ENCODE peak calls at places on chromosomes 3 and 15, in seven cellular contexts. S is GM12891, F is GM23338, N is sigmoid colon, H is HepG2, U is HCT116, Q is prostate gland. J is an unnamed sample.

GRCh38 chr15:34161329-34161953 is 48.5 kb downstream of the KATNBL1 start:
- DNase-seq in Q (no peak), S (no peak), U (peak), H (no peak), F (peak), N (no peak), J (no peak)

GRCh38 chr3:108462899-108463298 is 47.5 kb downstream of the MYH15 start:
- DNase-seq in U (no peak), N (no peak), F (no peak), Q (no peak), H (no peak), S (no peak), J (no peak)

GRCh38 chr3:169998668-169999131 is 32.1 kb downstream of the SEC62 start:
- DNase-seq in Q (no peak), H (peak), S (no peak), N (no peak), F (no peak), U (no peak), J (no peak)

GRCh38 chr15:40146037-40146436 is 14.8 kb upstream of the BUB1B start:
- DNase-seq in H (no peak), F (no peak), N (no peak), S (no peak), Q (no peak), U (peak), J (no peak)

GRCh38 chr15:95687056-95687455 is 643.4 kb upstream of the NR2F2 start:
- DNase-seq in Q (no peak), F (no peak), N (no peak), S (no peak), H (no peak), U (no peak), J (no peak)

GRCh38 chr15:91946914-91947313 is 93.4 kb downstream of the SLCO3A1 start:
- DNase-seq in F (peak), U (no peak), N (no peak), H (no peak), S (no peak), Q (no peak), J (no peak)

GRCh38 chr3:27723803-27724458 is 1.8 kb upstream of the EOMES start:
- DNase-seq in Q (no peak), U (no peak), N (no peak), H (no peak), F (peak), S (no peak), J (no peak)

GRCh38 chr15:72472907-72473669 is 1.0 kb upstream of the ARIH1 start:
- DNase-seq in U (no peak), N (no peak), S (no peak), F (no peak), Q (no peak), H (no peak), J (no peak)

GRCh38 chr3:71358243-71358642 is 225.3 kb downstream of the FOXP1 start:
- DNase-seq in Q (no peak), F (no peak), N (no peak), H (no peak), S (no peak), U (no peak), J (no peak)

GRCh38 chr3:30302027-30302426 is 304.4 kb upstream of the TGFBR2 start:
- DNase-seq in S (no peak), Q (no peak), U (no peak), H (peak), N (no peak), F (no peak), J (no peak)

GRCh38 chr3:14117468-14118399 is 6.9 kb downstream of the CHCHD4 start:
- DNase-seq in N (no peak), S (no peak), F (no peak), U (no peak), H (no peak), Q (no peak), J (no peak)

GRCh38 chr15:69489101-69489571 is 36.5 kb downstream of the RPLP1 start:
- DNase-seq in Q (no peak), N (no peak), S (no peak), F (no peak), U (no peak), H (no peak), J (no peak)

GRCh38 chr15:79820176-79820575 is 76.6 kb downstream of the MTHFS start:
- DNase-seq in N (no peak), F (no peak), U (no peak), S (no peak), H (no peak), Q (no peak), J (no peak)

GRCh38 chr15:57138260-57138895 is 219.9 kb downstream of the TCF12 start:
- DNase-seq in F (peak), H (peak), S (no peak), N (no peak), Q (no peak), U (peak), J (no peak)

GRCh38 chr15:91535856-91536500 is 317.5 kb upstream of the SLCO3A1 start:
- DNase-seq in Q (no peak), H (no peak), S (no peak), N (no peak), F (no peak), U (no peak), J (no peak)

GRCh38 chr3:160150066-160150465 is 75.2 kb upstream of the C3orf80 start:
- DNase-seq in N (no peak), H (no peak), F (no peak), S (no peak), U (no peak), Q (no peak), J (no peak)

GRCh38 chr3:152283492-152284381 is 15.0 kb downstream of the MBNL1 start:
- DNase-seq in S (no peak), U (no peak), N (no peak), Q (no peak), F (no peak), H (no peak), J (no peak)

GRCh38 chr3:120489421-120489820 is 38.6 kb upstream of the FSTL1 start:
- DNase-seq in H (no peak), N (no peak), U (no peak), F (no peak), S (no peak), Q (no peak), J (no peak)

GRCh38 chr15:50471072-50471471 is 46.9 kb downstream of the USP8 start:
- DNase-seq in Q (no peak), H (no peak), N (no peak), F (no peak), U (no peak), S (no peak), J (no peak)

GRCh38 chr15:57159767-57160166 is 216.5 kb upstream of the CGNL1 start:
- DNase-seq in S (no peak), F (no peak), H (no peak), Q (no peak), N (no peak), U (no peak), J (no peak)

GRCh38 chr3:117898722-117899121 is 1135.9 kb downstream of the IGSF11 start:
- DNase-seq in F (peak), U (peak), S (no peak), Q (no peak), N (no peak), H (peak), J (no peak)

GRCh38 chr3:167729591-167729990 is 5.1 kb downstream of the PDCD10 start:
- DNase-seq in F (no peak), S (no peak), H (no peak), N (no peak), U (no peak), Q (no peak), J (no peak)

GRCh38 chr3:75938921-75939320 is 153.6 kb upstream of the ZNF717 start:
- DNase-seq in Q (no peak), F (no peak), H (no peak), S (no peak), N (no peak), U (no peak), J (no peak)

GRCh38 chr3:4750306-4751056 is 228.8 kb upstream of the BHLHE40 start:
- DNase-seq in U (no peak), S (no peak), F (no peak), N (peak), Q (peak), H (peak), J (no peak)

GRCh38 chr15:74631935-74632560 is 16.4 kb downstream of the CLK3 start:
- DNase-seq in N (no peak), F (peak), U (no peak), H (peak), Q (peak), S (peak), J (peak)

GRCh38 chr3:185276415-185276814 is 22.6 kb upstream of the EHHADH start:
- DNase-seq in H (peak), S (no peak), Q (no peak), F (no peak), U (no peak), N (no peak), J (no peak)

GRCh38 chr3:169146866-169147245 is 516.7 kb downstream of the MECOM start:
- DNase-seq in N (no peak), Q (no peak), U (no peak), F (no peak), S (no peak), H (no peak), J (no peak)

GRCh38 chr3:127691494-127691893 is 18.7 kb downstream of the ABTB1 start:
- DNase-seq in S (no peak), H (no peak), Q (no peak), N (no peak), U (no peak), F (no peak), J (peak)

GRCh38 chr15:34753236-34753894 is 1.4 kb downstream of the GJD2 start:
- DNase-seq in Q (no peak), H (peak), S (no peak), F (peak), U (no peak), N (no peak), J (no peak)

GRCh38 chr3:57556459-57557087 is 499 bp downstream of the PDE12 start:
- DNase-seq in U (no peak), S (no peak), Q (no peak), H (no peak), F (no peak), N (peak), J (peak)

GRCh38 chr3:16402451-16402850 is 111.0 kb downstream of the RFTN1 start:
- DNase-seq in H (no peak), N (no peak), F (no peak), Q (no peak), S (no peak), U (no peak), J (no peak)

GRCh38 chr3:104461431-104461830 is 905.3 kb upstream of the ALCAM start:
- DNase-seq in N (no peak), F (no peak), Q (no peak), H (no peak), S (no peak), U (no peak), J (no peak)

GRCh38 chr3:47347217-47347801 is 33.5 kb upstream of the PTPN23 start:
- DNase-seq in F (peak), S (peak), N (peak), U (no peak), Q (no peak), H (no peak), J (no peak)

GRCh38 chr3:69724722-69725435 is 14.4 kb upstream of the MITF start:
- DNase-seq in F (peak), H (no peak), Q (no peak), S (no peak), U (no peak), N (no peak), J (no peak)

GRCh38 chr15:29788433-29789034 is 33.7 kb downstream of the TJP1 start:
- DNase-seq in H (no peak), F (no peak), N (no peak), S (no peak), U (no peak), Q (no peak), J (no peak)

GRCh38 chr3:72890166-72890925 is 2.5 kb downstream of the GXYLT2 start:
- DNase-seq in H (peak), Q (no peak), S (no peak), F (no peak), N (no peak), U (no peak), J (no peak)

GRCh38 chr3:72892870-72893269 is 5.0 kb downstream of the GXYLT2 start:
- DNase-seq in U (no peak), Q (no peak), S (no peak), N (no peak), H (peak), F (peak), J (no peak)

GRCh38 chr3:72892081-72892763 is 4.4 kb downstream of the GXYLT2 start:
- DNase-seq in F (no peak), S (no peak), U (no peak), N (peak), Q (no peak), H (peak), J (no peak)

GRCh38 chr3:72889310-72890165 is 1.7 kb downstream of the GXYLT2 start:
- DNase-seq in Q (no peak), S (no peak), U (no peak), H (no peak), F (no peak), N (no peak), J (no peak)

GRCh38 chr3:72891053-72891855 is 3.4 kb downstream of the GXYLT2 start:
- DNase-seq in U (no peak), Q (no peak), S (no peak), H (peak), F (no peak), N (peak), J (no peak)
- TF ChIP-seq POLR2AphosphoS5 in U (no peak), Q (no peak), S (no peak), H (no peak), F (no peak), N (no peak), J (no peak)

DNA sequence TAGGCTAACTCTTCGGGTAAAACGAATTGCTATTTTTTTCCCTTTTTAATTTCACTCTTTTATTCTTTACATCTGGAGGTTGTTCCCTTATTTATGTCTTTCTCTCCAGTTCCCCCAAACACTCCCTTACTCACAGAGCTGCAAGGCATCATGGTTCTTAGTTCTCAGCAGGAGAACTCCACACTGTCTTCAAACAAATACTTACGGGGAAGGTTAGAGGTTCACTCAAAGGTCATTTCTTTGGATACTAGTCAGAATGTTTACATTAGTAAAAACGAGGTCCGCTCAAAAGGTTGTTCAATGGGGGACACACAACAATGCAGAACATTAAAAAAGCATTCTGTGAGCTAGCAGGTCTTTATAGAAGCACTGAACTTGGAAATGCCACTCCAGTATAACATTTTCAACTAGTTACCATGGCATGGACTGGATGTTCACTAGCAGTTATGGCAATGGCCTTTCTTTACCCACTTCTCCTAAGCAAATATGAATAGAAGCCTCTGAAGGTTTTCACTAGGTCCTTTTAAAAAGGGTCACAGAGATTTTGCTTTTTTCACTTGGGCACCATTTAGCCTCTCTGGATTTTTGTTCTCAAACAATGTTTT is 201.7 kb downstream of the MEIS2 start:
- DNase-seq in H (peak), F (peak), S (no peak), N (no peak), Q (no peak), U (no peak), J (no peak)
- TF ChIP-seq POLR2AphosphoS5 in H (no peak), F (no peak), S (no peak), N (no peak), Q (no peak), U (no peak), J (no peak)

DNA sequence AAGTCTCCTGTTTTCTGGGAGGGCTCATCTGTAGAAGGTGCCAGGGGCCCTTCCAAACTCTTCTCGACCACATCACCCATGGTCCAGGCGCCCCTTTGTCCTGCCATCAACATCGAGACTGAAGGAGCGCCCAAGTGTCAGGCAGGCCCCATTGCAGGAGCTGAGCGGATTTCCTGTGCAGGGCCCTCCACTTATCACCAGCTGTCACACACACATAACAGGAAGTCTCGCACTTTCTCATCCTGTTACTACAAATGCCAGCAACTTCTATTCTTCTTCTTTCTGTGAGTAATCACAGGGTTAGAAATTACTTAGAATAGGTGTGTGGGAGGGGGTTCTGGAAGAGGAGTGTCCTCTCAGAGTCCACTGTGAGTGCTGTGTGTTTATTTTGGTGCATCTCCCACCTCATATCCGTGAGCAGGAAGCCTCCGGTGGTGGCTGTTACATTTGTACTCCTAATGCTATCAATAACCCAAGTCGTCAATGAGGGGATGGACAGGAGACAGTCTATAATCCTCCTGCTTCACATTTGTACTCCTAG is at the start of gene KLHL6:
- DNase-seq in Q (no peak), F (no peak), U (no peak), N (no peak), H (no peak), S (peak), J (peak)
- TF ChIP-seq POLR2AphosphoS5 in Q (no peak), F (no peak), U (no peak), N (no peak), H (no peak), S (peak), J (peak)

DNA sequence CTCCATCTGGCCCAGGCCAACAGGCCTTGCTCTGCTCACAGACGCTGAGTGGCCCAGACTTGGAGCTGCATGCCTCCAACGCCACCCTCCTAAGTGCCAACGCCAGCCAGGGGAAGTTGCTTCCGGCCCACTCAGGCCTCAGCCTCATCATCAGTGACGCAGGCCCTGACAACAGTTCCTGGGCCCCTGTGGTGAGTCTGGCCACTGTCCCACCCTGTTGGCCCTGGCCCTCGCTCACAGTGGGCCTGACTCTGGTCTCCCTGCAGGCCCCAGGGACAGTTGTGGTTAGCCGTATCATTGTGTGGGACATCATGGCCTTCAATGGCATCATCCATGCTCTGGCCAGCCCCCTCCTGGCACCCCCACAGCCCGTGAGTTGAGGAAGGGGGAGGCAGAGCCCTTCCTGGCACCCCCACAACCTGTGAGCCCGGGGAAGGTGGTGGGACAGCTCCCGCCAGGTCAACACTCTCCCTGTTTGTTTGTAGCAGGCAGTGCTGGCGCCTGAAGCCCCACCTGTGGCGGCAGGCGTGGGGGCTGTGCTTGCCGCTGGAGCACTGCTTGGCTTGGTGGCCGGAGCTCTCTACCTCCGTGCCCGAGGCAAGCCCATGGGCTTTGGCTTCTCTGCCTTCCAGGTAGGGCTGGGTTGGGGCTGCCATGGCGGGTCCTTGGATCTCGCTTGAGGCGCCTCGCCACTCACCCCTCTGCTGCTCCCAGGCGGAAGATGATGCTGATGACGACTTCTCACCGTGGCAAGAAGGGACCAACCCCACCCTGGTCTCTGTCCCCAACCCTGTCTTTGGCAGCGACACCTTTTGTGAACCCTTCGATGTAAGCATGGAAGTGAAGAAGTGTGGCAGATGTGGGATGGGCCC is 10.0 kb downstream of the NT5DC2 start:
- DNase-seq in N (peak), H (no peak), S (no peak), Q (no peak), U (no peak), F (no peak), J (peak)
- TF ChIP-seq POLR2AphosphoS5 in N (no peak), H (no peak), S (no peak), Q (no peak), U (no peak), F (no peak), J (peak)

DNA sequence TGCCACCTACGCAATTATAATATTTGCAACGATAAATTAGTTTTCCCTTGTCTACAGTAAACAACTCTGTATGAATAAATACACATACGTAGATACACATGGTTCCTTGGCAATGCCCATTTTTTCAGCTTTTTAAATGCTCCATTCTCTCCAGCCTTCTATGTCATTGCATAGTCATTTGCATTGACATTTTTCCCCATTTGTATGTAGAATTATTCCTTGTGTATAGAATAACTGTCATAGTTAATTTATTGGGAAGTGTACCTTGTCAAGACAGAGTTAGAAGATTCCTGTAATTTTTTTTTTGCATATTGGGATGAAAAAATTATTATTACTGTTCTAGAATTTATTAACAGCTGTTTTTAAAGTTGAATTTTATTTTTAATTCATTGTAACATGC is 736.7 kb upstream of the DPPA4 start:
- DNase-seq in H (no peak), U (no peak), S (no peak), N (no peak), Q (no peak), F (no peak), J (no peak)
- TF ChIP-seq POLR2AphosphoS5 in H (no peak), U (no peak), S (no peak), N (no peak), Q (no peak), F (no peak), J (no peak)

GRCh38 chr3:40975711-40976121 is 223.6 kb upstream of the CTNNB1 start:
- DNase-seq in N (no peak), U (no peak), F (no peak), H (no peak), Q (peak), S (no peak), J (no peak)
- TF ChIP-seq POLR2AphosphoS5 in N (no peak), U (no peak), F (no peak), H (no peak), Q (peak), S (no peak), J (no peak)

GRCh38 chr3:33317963-33318708 is 40.9 kb downstream of the FBXL2 start:
- DNase-seq in N (no peak), Q (no peak), S (no peak), U (no peak), F (no peak), H (peak), J (no peak)
- TF ChIP-seq POLR2AphosphoS5 in N (no peak), Q (no peak), S (no peak), U (no peak), F (no peak), H (no peak), J (no peak)

J was measured in spleen.